ENCODE peak calls at places on chromosomes 2 and 18, in four cellular contexts. One of them, this sample, is unnamed.

GRCh38 chr2:236856856-236857616 is 228.7 kb upstream of the COPS8 start:
- DNase-seq in retina: peak
- DNase-seq in foreskin melanocyte: no peak
- DNase-seq in NCI-H1417: peak
- DNase-seq in this sample: no peak

GRCh38 chr2:183605440-183605839 is 481.2 kb downstream of the NUP35 start:
- DNase-seq in retina: no peak
- DNase-seq in foreskin melanocyte: no peak
- DNase-seq in NCI-H1417: no peak
- DNase-seq in this sample: no peak

GRCh38 chr2:234958746-234959395 is 7.1 kb downstream of the SH3BP4 start:
- DNase-seq in retina: no peak
- DNase-seq in foreskin melanocyte: no peak
- DNase-seq in NCI-H1417: no peak
- DNase-seq in this sample: no peak

GRCh38 chr18:76943542-76944339 is 121.4 kb downstream of the ZNF236 start:
- DNase-seq in retina: no peak
- DNase-seq in foreskin melanocyte: no peak
- DNase-seq in NCI-H1417: no peak
- DNase-seq in this sample: peak

GRCh38 chr2:27808984-27809383 is 37.5 kb downstream of the MRPL33 start:
- DNase-seq in retina: no peak
- DNase-seq in foreskin melanocyte: no peak
- DNase-seq in NCI-H1417: no peak
- DNase-seq in this sample: peak

GRCh38 chr18:49174478-49174877 is 223.7 kb upstream of the SMAD7 start:
- DNase-seq in retina: no peak
- DNase-seq in foreskin melanocyte: no peak
- DNase-seq in NCI-H1417: no peak
- DNase-seq in this sample: no peak

GRCh38 chr18:58758606-58759005 is 87.3 kb downstream of the MALT1 start:
- DNase-seq in retina: no peak
- DNase-seq in foreskin melanocyte: no peak
- DNase-seq in NCI-H1417: no peak
- DNase-seq in this sample: no peak

GRCh38 chr2:109450574-109451265 is 163.0 kb downstream of the SEPTIN10 start:
- DNase-seq in retina: no peak
- DNase-seq in foreskin melanocyte: no peak
- DNase-seq in NCI-H1417: no peak
- DNase-seq in this sample: peak

GRCh38 chr2:11286749-11287148 is 57.7 kb downstream of the ROCK2 start:
- DNase-seq in retina: no peak
- DNase-seq in foreskin melanocyte: no peak
- DNase-seq in NCI-H1417: no peak
- DNase-seq in this sample: peak

GRCh38 chr18:2529154-2529553 is 42.2 kb downstream of the METTL4 start:
- DNase-seq in retina: no peak
- DNase-seq in foreskin melanocyte: no peak
- DNase-seq in NCI-H1417: no peak
- DNase-seq in this sample: no peak

GRCh38 chr2:120257522-120257921 is 4.9 kb downstream of the RALB start:
- DNase-seq in retina: no peak
- DNase-seq in foreskin melanocyte: peak
- DNase-seq in NCI-H1417: no peak
- DNase-seq in this sample: no peak

GRCh38 chr2:162233197-162233596 is 10.0 kb downstream of the FAP start:
- DNase-seq in retina: no peak
- DNase-seq in foreskin melanocyte: peak
- DNase-seq in NCI-H1417: no peak
- DNase-seq in this sample: peak

GRCh38 chr2:212970132-212970531 is 181.3 kb downstream of the IKZF2 start:
- DNase-seq in retina: no peak
- DNase-seq in foreskin melanocyte: no peak
- DNase-seq in NCI-H1417: no peak
- DNase-seq in this sample: peak

GRCh38 chr2:190678444-190679162 is 29.7 kb downstream of the NAB1 start:
- DNase-seq in retina: peak
- DNase-seq in foreskin melanocyte: no peak
- DNase-seq in NCI-H1417: no peak
- DNase-seq in this sample: no peak

GRCh38 chr2:219656523-219656922 is 29.1 kb downstream of the SLC4A3 start:
- DNase-seq in retina: no peak
- DNase-seq in foreskin melanocyte: no peak
- DNase-seq in NCI-H1417: no peak
- DNase-seq in this sample: no peak

GRCh38 chr2:181573140-181573736 is 83.7 kb downstream of the CERKL start:
- DNase-seq in retina: peak
- DNase-seq in foreskin melanocyte: no peak
- DNase-seq in NCI-H1417: peak
- DNase-seq in this sample: peak

GRCh38 chr2:174012347-174013309 is 47.5 kb upstream of the SP3 start:
- DNase-seq in retina: peak
- DNase-seq in foreskin melanocyte: peak
- DNase-seq in NCI-H1417: no peak
- DNase-seq in this sample: no peak

GRCh38 chr2:43312751-43313641 is 86.6 kb upstream of the ZFP36L2 start:
- DNase-seq in retina: peak
- DNase-seq in foreskin melanocyte: no peak
- DNase-seq in NCI-H1417: peak
- DNase-seq in this sample: peak